ENCODE peak calls at places on chromosome 17, in ten cellular contexts. One of them, this sample, is unnamed.
A peak's percentile ranks its signal among the peaks of the same experiment; 100 is the strongest.

GRCh38 chr17:76614912-76615617 is 28.5 kb downstream of the ST6GALNAC1 start:
- DNase-seq in GOT3: no peak
- DNase-seq in HFF-Myc: no peak
- DNase-seq in HFFc6: no peak
- DNase-seq in activated naive CD4-positive, alpha-beta T cell: no peak
- DNase-seq in stimulated activated CD8-positive, alpha-beta memory T cell treated with anti-CD3 and anti-CD28 coated beads, Interleukin-7, amount 100 ng/mL, for 1 hour: no peak
- DNase-seq in RWPE2: no peak
- DNase-seq in epithelial cell of esophagus: no peak
- DNase-seq in NCI-H1105: no peak
- DNase-seq in T-helper 1 cell: no peak
- DNase-seq in this sample: no peak

GRCh38 chr17:17738901-17739300 is 57.6 kb downstream of the RAI1 start:
- DNase-seq in T-helper 1 cell: no peak
- DNase-seq in HFF-Myc: no peak
- DNase-seq in RWPE2: no peak
- DNase-seq in epithelial cell of esophagus: peak; percentile 85
- DNase-seq in activated naive CD4-positive, alpha-beta T cell: no peak
- DNase-seq in HFFc6: no peak
- DNase-seq in stimulated activated CD8-positive, alpha-beta memory T cell treated with anti-CD3 and anti-CD28 coated beads, Interleukin-7, amount 100 ng/mL, for 1 hour: no peak
- DNase-seq in GOT3: no peak
- DNase-seq in NCI-H1105: no peak
- DNase-seq in this sample: no peak

GRCh38 chr17:28330671-28331070 is 4.6 kb downstream of the IFT20 start:
- DNase-seq in epithelial cell of esophagus: no peak
- DNase-seq in NCI-H1105: no peak
- DNase-seq in RWPE2: no peak
- DNase-seq in HFFc6: no peak
- DNase-seq in stimulated activated CD8-positive, alpha-beta memory T cell treated with anti-CD3 and anti-CD28 coated beads, Interleukin-7, amount 100 ng/mL, for 1 hour: no peak
- DNase-seq in HFF-Myc: no peak
- DNase-seq in activated naive CD4-positive, alpha-beta T cell: no peak
- DNase-seq in GOT3: no peak
- DNase-seq in T-helper 1 cell: no peak
- DNase-seq in this sample: no peak

GRCh38 chr17:57810740-57811632 is 38.9 kb downstream of the MRPS23 start:
- DNase-seq in epithelial cell of esophagus: no peak
- DNase-seq in stimulated activated CD8-positive, alpha-beta memory T cell treated with anti-CD3 and anti-CD28 coated beads, Interleukin-7, amount 100 ng/mL, for 1 hour: no peak
- DNase-seq in HFF-Myc: peak; percentile 52
- DNase-seq in NCI-H1105: peak; percentile 93
- DNase-seq in RWPE2: no peak
- DNase-seq in GOT3: no peak
- DNase-seq in T-helper 1 cell: no peak
- DNase-seq in activated naive CD4-positive, alpha-beta T cell: no peak
- DNase-seq in HFFc6: no peak
- DNase-seq in this sample: no peak

GRCh38 chr17:62617894-62618472 is 9.5 kb upstream of the MRC2 start:
- DNase-seq in epithelial cell of esophagus: peak; percentile 56
- DNase-seq in GOT3: no peak
- DNase-seq in RWPE2: no peak
- DNase-seq in NCI-H1105: no peak
- DNase-seq in HFFc6: no peak
- DNase-seq in activated naive CD4-positive, alpha-beta T cell: no peak
- DNase-seq in HFF-Myc: peak; percentile 39
- DNase-seq in T-helper 1 cell: no peak
- DNase-seq in stimulated activated CD8-positive, alpha-beta memory T cell treated with anti-CD3 and anti-CD28 coated beads, Interleukin-7, amount 100 ng/mL, for 1 hour: no peak
- DNase-seq in this sample: no peak

GRCh38 chr17:7886227-7887037 is 2.2 kb upstream of the CHD3 start:
- DNase-seq in epithelial cell of esophagus: no peak
- DNase-seq in HFF-Myc: no peak
- DNase-seq in GOT3: no peak
- DNase-seq in NCI-H1105: peak; percentile 48
- DNase-seq in T-helper 1 cell: peak; percentile 47
- DNase-seq in activated naive CD4-positive, alpha-beta T cell: peak; percentile 52
- DNase-seq in stimulated activated CD8-positive, alpha-beta memory T cell treated with anti-CD3 and anti-CD28 coated beads, Interleukin-7, amount 100 ng/mL, for 1 hour: no peak
- DNase-seq in RWPE2: no peak
- DNase-seq in HFFc6: no peak
- DNase-seq in this sample: no peak

GRCh38 chr17:76452102-76452645 is 778 bp downstream of the UBE2O start:
- DNase-seq in GOT3: no peak
- DNase-seq in activated naive CD4-positive, alpha-beta T cell: no peak
- DNase-seq in NCI-H1105: no peak
- DNase-seq in HFFc6: no peak
- DNase-seq in HFF-Myc: no peak
- DNase-seq in T-helper 1 cell: no peak
- DNase-seq in epithelial cell of esophagus: no peak
- DNase-seq in RWPE2: no peak
- DNase-seq in stimulated activated CD8-positive, alpha-beta memory T cell treated with anti-CD3 and anti-CD28 coated beads, Interleukin-7, amount 100 ng/mL, for 1 hour: no peak
- DNase-seq in this sample: no peak

GRCh38 chr17:27506348-27507218 is 50.3 kb downstream of the KSR1 start:
- DNase-seq in HFF-Myc: no peak
- DNase-seq in RWPE2: no peak
- DNase-seq in NCI-H1105: no peak
- DNase-seq in T-helper 1 cell: no peak
- DNase-seq in stimulated activated CD8-positive, alpha-beta memory T cell treated with anti-CD3 and anti-CD28 coated beads, Interleukin-7, amount 100 ng/mL, for 1 hour: no peak
- DNase-seq in epithelial cell of esophagus: peak; percentile 47
- DNase-seq in GOT3: no peak
- DNase-seq in activated naive CD4-positive, alpha-beta T cell: no peak
- DNase-seq in HFFc6: no peak
- DNase-seq in this sample: no peak

GRCh38 chr17:8190506-8190905 is 526 bp upstream of the BORCS6 start:
- DNase-seq in activated naive CD4-positive, alpha-beta T cell: no peak
- DNase-seq in HFFc6: no peak
- DNase-seq in T-helper 1 cell: no peak
- DNase-seq in RWPE2: no peak
- DNase-seq in epithelial cell of esophagus: no peak
- DNase-seq in GOT3: no peak
- DNase-seq in stimulated activated CD8-positive, alpha-beta memory T cell treated with anti-CD3 and anti-CD28 coated beads, Interleukin-7, amount 100 ng/mL, for 1 hour: no peak
- DNase-seq in HFF-Myc: no peak
- DNase-seq in NCI-H1105: no peak
- DNase-seq in this sample: no peak

GRCh38 chr17:76720941-76721340 is 5.5 kb downstream of the JMJD6 start:
- DNase-seq in NCI-H1105: no peak
- DNase-seq in HFFc6: no peak
- DNase-seq in stimulated activated CD8-positive, alpha-beta memory T cell treated with anti-CD3 and anti-CD28 coated beads, Interleukin-7, amount 100 ng/mL, for 1 hour: no peak
- DNase-seq in activated naive CD4-positive, alpha-beta T cell: no peak
- DNase-seq in epithelial cell of esophagus: no peak
- DNase-seq in RWPE2: no peak
- DNase-seq in HFF-Myc: no peak
- DNase-seq in GOT3: no peak
- DNase-seq in T-helper 1 cell: no peak
- DNase-seq in this sample: no peak

GRCh38 chr17:81053043-81053970 is 18.4 kb downstream of the BAIAP2 start:
- DNase-seq in HFFc6: no peak
- DNase-seq in GOT3: no peak
- DNase-seq in HFF-Myc: no peak
- DNase-seq in NCI-H1105: no peak
- DNase-seq in activated naive CD4-positive, alpha-beta T cell: no peak
- DNase-seq in RWPE2: no peak
- DNase-seq in T-helper 1 cell: no peak
- DNase-seq in stimulated activated CD8-positive, alpha-beta memory T cell treated with anti-CD3 and anti-CD28 coated beads, Interleukin-7, amount 100 ng/mL, for 1 hour: no peak
- DNase-seq in epithelial cell of esophagus: no peak
- DNase-seq in this sample: no peak

GRCh38 chr17:60135951-60136666 is 13.7 kb upstream of the CA4 start:
- DNase-seq in HFFc6: no peak
- DNase-seq in stimulated activated CD8-positive, alpha-beta memory T cell treated with anti-CD3 and anti-CD28 coated beads, Interleukin-7, amount 100 ng/mL, for 1 hour: no peak
- DNase-seq in NCI-H1105: no peak
- DNase-seq in HFF-Myc: no peak
- DNase-seq in T-helper 1 cell: no peak
- DNase-seq in epithelial cell of esophagus: no peak
- DNase-seq in activated naive CD4-positive, alpha-beta T cell: no peak
- DNase-seq in RWPE2: peak; percentile 11
- DNase-seq in GOT3: no peak
- DNase-seq in this sample: peak; percentile 55

GRCh38 chr17:15361151-15361550 is 19.8 kb upstream of the TEKT3 start:
- DNase-seq in GOT3: no peak
- DNase-seq in stimulated activated CD8-positive, alpha-beta memory T cell treated with anti-CD3 and anti-CD28 coated beads, Interleukin-7, amount 100 ng/mL, for 1 hour: no peak
- DNase-seq in HFFc6: no peak
- DNase-seq in activated naive CD4-positive, alpha-beta T cell: no peak
- DNase-seq in NCI-H1105: no peak
- DNase-seq in T-helper 1 cell: no peak
- DNase-seq in RWPE2: no peak
- DNase-seq in HFF-Myc: no peak
- DNase-seq in epithelial cell of esophagus: no peak
- DNase-seq in this sample: no peak

GRCh38 chr17:53548252-53548651 is 274.5 kb upstream of the KIF2B start:
- DNase-seq in stimulated activated CD8-positive, alpha-beta memory T cell treated with anti-CD3 and anti-CD28 coated beads, Interleukin-7, amount 100 ng/mL, for 1 hour: no peak
- DNase-seq in activated naive CD4-positive, alpha-beta T cell: no peak
- DNase-seq in T-helper 1 cell: no peak
- DNase-seq in NCI-H1105: no peak
- DNase-seq in epithelial cell of esophagus: no peak
- DNase-seq in RWPE2: no peak
- DNase-seq in HFFc6: no peak
- DNase-seq in HFF-Myc: no peak
- DNase-seq in GOT3: no peak
- DNase-seq in this sample: no peak

GRCh38 chr17:311119-311848 is 41.3 kb downstream of the RPH3AL start:
- DNase-seq in activated naive CD4-positive, alpha-beta T cell: no peak
- DNase-seq in NCI-H1105: no peak
- DNase-seq in T-helper 1 cell: no peak
- DNase-seq in RWPE2: peak; percentile 14
- DNase-seq in HFF-Myc: no peak
- DNase-seq in stimulated activated CD8-positive, alpha-beta memory T cell treated with anti-CD3 and anti-CD28 coated beads, Interleukin-7, amount 100 ng/mL, for 1 hour: no peak
- DNase-seq in GOT3: no peak
- DNase-seq in epithelial cell of esophagus: no peak
- DNase-seq in HFFc6: no peak
- DNase-seq in this sample: peak; percentile 59

GRCh38 chr17:43874293-43874692 is 27.3 kb downstream of the CD300LG start:
- DNase-seq in RWPE2: no peak
- DNase-seq in stimulated activated CD8-positive, alpha-beta memory T cell treated with anti-CD3 and anti-CD28 coated beads, Interleukin-7, amount 100 ng/mL, for 1 hour: no peak
- DNase-seq in GOT3: no peak
- DNase-seq in T-helper 1 cell: no peak
- DNase-seq in HFF-Myc: no peak
- DNase-seq in NCI-H1105: no peak
- DNase-seq in HFFc6: no peak
- DNase-seq in epithelial cell of esophagus: no peak
- DNase-seq in activated naive CD4-positive, alpha-beta T cell: no peak
- DNase-seq in this sample: no peak

GRCh38 chr17:43560461-43561427 is 14.6 kb upstream of the ETV4 start:
- DNase-seq in GOT3: no peak
- DNase-seq in HFF-Myc: no peak
- DNase-seq in NCI-H1105: no peak
- DNase-seq in T-helper 1 cell: no peak
- DNase-seq in HFFc6: no peak
- DNase-seq in epithelial cell of esophagus: no peak
- DNase-seq in stimulated activated CD8-positive, alpha-beta memory T cell treated with anti-CD3 and anti-CD28 coated beads, Interleukin-7, amount 100 ng/mL, for 1 hour: no peak
- DNase-seq in RWPE2: no peak
- DNase-seq in activated naive CD4-positive, alpha-beta T cell: no peak
- DNase-seq in this sample: no peak

GRCh38 chr17:78041401-78042179 is 83.1 kb downstream of the TNRC6C start:
- DNase-seq in HFF-Myc: no peak
- DNase-seq in activated naive CD4-positive, alpha-beta T cell: no peak
- DNase-seq in RWPE2: no peak
- DNase-seq in HFFc6: no peak
- DNase-seq in epithelial cell of esophagus: no peak
- DNase-seq in NCI-H1105: no peak
- DNase-seq in stimulated activated CD8-positive, alpha-beta memory T cell treated with anti-CD3 and anti-CD28 coated beads, Interleukin-7, amount 100 ng/mL, for 1 hour: no peak
- DNase-seq in T-helper 1 cell: no peak
- DNase-seq in GOT3: no peak
- DNase-seq in this sample: no peak

GRCh38 chr17:19376799-19377198 is 1.5 kb upstream of the MAPK7 start:
- DNase-seq in NCI-H1105: peak; percentile 56
- DNase-seq in GOT3: no peak
- DNase-seq in HFFc6: no peak
- DNase-seq in RWPE2: no peak
- DNase-seq in T-helper 1 cell: no peak
- DNase-seq in HFF-Myc: no peak
- DNase-seq in stimulated activated CD8-positive, alpha-beta memory T cell treated with anti-CD3 and anti-CD28 coated beads, Interleukin-7, amount 100 ng/mL, for 1 hour: no peak
- DNase-seq in activated naive CD4-positive, alpha-beta T cell: no peak
- DNase-seq in epithelial cell of esophagus: peak; percentile 65
- DNase-seq in this sample: no peak

GRCh38 chr17:19285218-19285900 is 48.2 kb downstream of the EPN2 start:
- DNase-seq in HFFc6: no peak
- DNase-seq in T-helper 1 cell: no peak
- DNase-seq in NCI-H1105: no peak
- DNase-seq in HFF-Myc: no peak
- DNase-seq in GOT3: no peak
- DNase-seq in activated naive CD4-positive, alpha-beta T cell: no peak
- DNase-seq in epithelial cell of esophagus: no peak
- DNase-seq in RWPE2: no peak
- DNase-seq in stimulated activated CD8-positive, alpha-beta memory T cell treated with anti-CD3 and anti-CD28 coated beads, Interleukin-7, amount 100 ng/mL, for 1 hour: no peak
- DNase-seq in this sample: no peak

GRCh38 chr17:7436556-7437368 is 1.5 kb downstream of the TMEM102 start:
- DNase-seq in T-helper 1 cell: peak; percentile 87
- DNase-seq in stimulated activated CD8-positive, alpha-beta memory T cell treated with anti-CD3 and anti-CD28 coated beads, Interleukin-7, amount 100 ng/mL, for 1 hour: peak; percentile 57
- DNase-seq in HFF-Myc: peak; percentile 26
- DNase-seq in NCI-H1105: peak; percentile 82
- DNase-seq in GOT3: no peak
- DNase-seq in epithelial cell of esophagus: peak; percentile 94
- DNase-seq in RWPE2: peak; percentile 80
- DNase-seq in HFFc6: peak; percentile 66
- DNase-seq in activated naive CD4-positive, alpha-beta T cell: peak; percentile 82
- DNase-seq in this sample: no peak

GRCh38 chr17:40864661-40865380 is 2.2 kb downstream of the KRT12 start:
- DNase-seq in HFFc6: no peak
- DNase-seq in epithelial cell of esophagus: no peak
- DNase-seq in NCI-H1105: no peak
- DNase-seq in stimulated activated CD8-positive, alpha-beta memory T cell treated with anti-CD3 and anti-CD28 coated beads, Interleukin-7, amount 100 ng/mL, for 1 hour: no peak
- DNase-seq in T-helper 1 cell: no peak
- DNase-seq in RWPE2: no peak
- DNase-seq in GOT3: no peak
- DNase-seq in activated naive CD4-positive, alpha-beta T cell: no peak
- DNase-seq in HFF-Myc: no peak
- DNase-seq in this sample: no peak

GRCh38 chr17:43779145-43780125 is 658 bp upstream of the DUSP3 start:
- DNase-seq in HFF-Myc: no peak
- DNase-seq in HFFc6: no peak
- DNase-seq in RWPE2: no peak
- DNase-seq in epithelial cell of esophagus: no peak
- DNase-seq in activated naive CD4-positive, alpha-beta T cell: no peak
- DNase-seq in GOT3: no peak
- DNase-seq in stimulated activated CD8-positive, alpha-beta memory T cell treated with anti-CD3 and anti-CD28 coated beads, Interleukin-7, amount 100 ng/mL, for 1 hour: no peak
- DNase-seq in NCI-H1105: peak; percentile 5
- DNase-seq in T-helper 1 cell: no peak
- DNase-seq in this sample: no peak

GRCh38 chr17:47621293-47622178 is 28.2 kb upstream of the KPNB1 start:
- DNase-seq in RWPE2: peak; percentile 88
- DNase-seq in GOT3: no peak
- DNase-seq in epithelial cell of esophagus: peak; percentile 92
- DNase-seq in NCI-H1105: no peak
- DNase-seq in HFF-Myc: peak; percentile 59
- DNase-seq in HFFc6: peak; percentile 86
- DNase-seq in T-helper 1 cell: no peak
- DNase-seq in activated naive CD4-positive, alpha-beta T cell: no peak
- DNase-seq in stimulated activated CD8-positive, alpha-beta memory T cell treated with anti-CD3 and anti-CD28 coated beads, Interleukin-7, amount 100 ng/mL, for 1 hour: no peak
- DNase-seq in this sample: no peak

GRCh38 chr17:691423-691822 is 23.2 kb downstream of the VPS53 start:
- DNase-seq in stimulated activated CD8-positive, alpha-beta memory T cell treated with anti-CD3 and anti-CD28 coated beads, Interleukin-7, amount 100 ng/mL, for 1 hour: no peak
- DNase-seq in T-helper 1 cell: no peak
- DNase-seq in NCI-H1105: no peak
- DNase-seq in HFFc6: peak; percentile 91
- DNase-seq in HFF-Myc: no peak
- DNase-seq in RWPE2: no peak
- DNase-seq in GOT3: no peak
- DNase-seq in activated naive CD4-positive, alpha-beta T cell: no peak
- DNase-seq in epithelial cell of esophagus: peak; percentile 61
- DNase-seq in this sample: no peak

GRCh38 chr17:30113213-30113612 is 3.4 kb upstream of the NSRP1 start:
- DNase-seq in activated naive CD4-positive, alpha-beta T cell: no peak
- DNase-seq in GOT3: no peak
- DNase-seq in stimulated activated CD8-positive, alpha-beta memory T cell treated with anti-CD3 and anti-CD28 coated beads, Interleukin-7, amount 100 ng/mL, for 1 hour: no peak
- DNase-seq in HFFc6: peak; percentile 64
- DNase-seq in RWPE2: no peak
- DNase-seq in T-helper 1 cell: peak; percentile 43
- DNase-seq in epithelial cell of esophagus: peak; percentile 35
- DNase-seq in HFF-Myc: no peak
- DNase-seq in NCI-H1105: no peak
- DNase-seq in this sample: no peak

GRCh38 chr17:28335959-28336871 is 654 bp downstream of the TNFAIP1 start:
- DNase-seq in NCI-H1105: peak; percentile 43
- DNase-seq in epithelial cell of esophagus: peak; percentile 95
- DNase-seq in RWPE2: peak; percentile 86
- DNase-seq in HFF-Myc: peak; percentile 59
- DNase-seq in T-helper 1 cell: no peak
- DNase-seq in stimulated activated CD8-positive, alpha-beta memory T cell treated with anti-CD3 and anti-CD28 coated beads, Interleukin-7, amount 100 ng/mL, for 1 hour: no peak
- DNase-seq in HFFc6: peak; percentile 89
- DNase-seq in GOT3: no peak
- DNase-seq in activated naive CD4-positive, alpha-beta T cell: no peak
- DNase-seq in this sample: no peak

GRCh38 chr17:3965123-3965800 is 1.0 kb upstream of the ATP2A3 start:
- DNase-seq in stimulated activated CD8-positive, alpha-beta memory T cell treated with anti-CD3 and anti-CD28 coated beads, Interleukin-7, amount 100 ng/mL, for 1 hour: peak; percentile 35
- DNase-seq in NCI-H1105: peak; percentile 76
- DNase-seq in HFFc6: no peak
- DNase-seq in RWPE2: no peak
- DNase-seq in T-helper 1 cell: peak; percentile 77
- DNase-seq in activated naive CD4-positive, alpha-beta T cell: peak; percentile 46
- DNase-seq in HFF-Myc: no peak
- DNase-seq in epithelial cell of esophagus: peak; percentile 36
- DNase-seq in GOT3: no peak
- DNase-seq in this sample: no peak